ENCODE peak calls at places on chromosomes 4 and X, in five cellular contexts. T is NCI-H1436; V is activated naive CD4-positive, alpha-beta T cell; M is MV-4-11; W is NCI-H2081. L is an unnamed sample.

GRCh38 chr4:137310593-137311490 is 221.5 kb downstream of the PCDH18 start:
- DNase-seq in M (no peak), W (no peak), V (no peak), T (no peak), L (no peak)

GRCh38 chrX:120653000-120653399 is 23.1 kb upstream of the C1GALT1C1 start:
- DNase-seq in T (peak), V (no peak), M (no peak), W (no peak), L (no peak)

GRCh38 chrX:19545651-19546050 is 30.3 kb upstream of the MAP3K15 start:
- DNase-seq in W (no peak), M (no peak), V (no peak), T (no peak), L (no peak)

GRCh38 chr4:1183985-1184773 is 11.8 kb upstream of the SPON2 start:
- DNase-seq in W (no peak), M (peak), T (no peak), V (no peak), L (no peak)

GRCh38 chr4:288891-289290 is 16.4 kb downstream of the ZNF732 start:
- DNase-seq in W (no peak), M (peak), T (no peak), V (no peak), L (no peak)

GRCh38 chr4:11261066-11261850 is 167.4 kb downstream of the HS3ST1 start:
- DNase-seq in M (no peak), T (no peak), V (no peak), W (no peak), L (no peak)

GRCh38 chrX:123818243-123818642 is 41.6 kb upstream of the XIAP start:
- DNase-seq in V (no peak), M (no peak), T (no peak), W (no peak), L (no peak)

GRCh38 chrX:112913807-112914206 is 73.2 kb upstream of the AMOT start:
- DNase-seq in M (no peak), V (no peak), W (no peak), T (no peak), L (no peak)

GRCh38 chr4:15469402-15470148 is at the start of gene CC2D2A:
- DNase-seq in T (no peak), V (no peak), M (no peak), W (no peak), L (no peak)

GRCh38 chrX:20378291-20378920 is 111.7 kb upstream of the RPS6KA3 start:
- DNase-seq in T (no peak), M (no peak), W (no peak), V (no peak), L (no peak)

GRCh38 chr4:186400676-186401075 is 134.7 kb downstream of the F11 start:
- DNase-seq in T (no peak), W (no peak), M (no peak), V (no peak), L (no peak)

GRCh38 chrX:14529288-14529989 is at the start of gene GLRA2:
- DNase-seq in T (no peak), V (no peak), M (no peak), W (no peak), L (no peak)

GRCh38 chrX:135914404-135914803 is 20.9 kb downstream of the SAGE1 start:
- DNase-seq in M (no peak), T (no peak), V (no peak), W (no peak), L (no peak)

GRCh38 chr4:158750379-158750778 is 18.4 kb upstream of the FNIP2 start:
- DNase-seq in T (no peak), M (no peak), V (no peak), W (no peak), L (no peak)

GRCh38 chrX:12410523-12410922 is 272.2 kb downstream of the FRMPD4 start:
- DNase-seq in W (no peak), V (no peak), M (no peak), T (no peak), L (no peak)

GRCh38 chr4:143437937-143438336 is 75.6 kb upstream of the SMARCA5 start:
- DNase-seq in W (peak), T (no peak), V (no peak), M (no peak), L (no peak)

GRCh38 chr4:7389719-7390118 is 45.0 kb downstream of the PSAPL1 start:
- DNase-seq in V (no peak), W (no peak), T (no peak), M (no peak), L (peak)

L was measured in type B pancreatic cell.